ENCODE peak calls at places on chromosome 10, in four cellular contexts. K is T-helper 17 cell, M is pulmonary artery endothelial cell, N is iris pigment epithelial cell. S is an unnamed sample.

GRCh38 chr10:32155075-32155516 is 98.9 kb upstream of the KIF5B start:
- DNase-seq in M (no peak), K (no peak), N (peak), S (peak)

GRCh38 chr10:84987039-84987438 is 658.6 kb downstream of the CCSER2 start:
- DNase-seq in K (no peak), M (no peak), N (no peak), S (no peak)

GRCh38 chr10:124565565-124566221 is 104.1 kb downstream of the LHPP start:
- DNase-seq in K (no peak), M (no peak), N (peak), S (no peak)

GRCh38 chr10:105952153-105952552 is 1212.4 kb downstream of the SORCS1 start:
- DNase-seq in M (no peak), K (no peak), N (peak), S (peak)

GRCh38 chr10:14523286-14523685 is 192.6 kb upstream of the FRMD4A start:
- DNase-seq in K (no peak), M (no peak), N (no peak), S (no peak)

GRCh38 chr10:88923525-88923924 is 29.0 kb downstream of the ACTA2 start:
- DNase-seq in K (no peak), M (no peak), N (peak), S (no peak)

GRCh38 chr10:30701471-30702173 is 72.1 kb upstream of the LYZL2 start:
- DNase-seq in M (no peak), N (peak), K (no peak), S (no peak)

GRCh38 chr10:73501651-73502050 is 5.8 kb upstream of the PPP3CB start:
- DNase-seq in K (no peak), M (no peak), N (peak), S (no peak)

GRCh38 chr10:101287922-101288638 is 58.8 kb upstream of the LBX1 start:
- DNase-seq in K (no peak), M (peak), N (peak), S (no peak)

GRCh38 chr10:125878957-125879835 is 1.9 kb downstream of the DHX32 start:
- DNase-seq in M (peak), K (no peak), N (peak), S (peak)

S was measured in bronchial epithelial cell.